ENCODE peak calls at places on chromosomes 16 and 17, in four cellular contexts. One of them, this sample, is unnamed. For H3K9me1 and H3K4me1, the result is how much of the 10 kb centered on the place peaks cover.

GRCh38 chr16:68444058-68444657 is 4.2 kb downstream of the SMPD3 start:
- DNase-seq in IMR-90: peak
- DNase-seq in K562: peak
- DNase-seq in endothelial cell of umbilical vein: peak
- DNase-seq in this sample: no peak

GRCh38 chr16:65123846-65124513 is 2.1 kb upstream of the CDH11 start:
- DNase-seq in IMR-90: peak
- DNase-seq in K562: no peak
- DNase-seq in endothelial cell of umbilical vein: no peak
- DNase-seq in this sample: no peak

GRCh38 chr17:55734128-55734781 is 11.6 kb upstream of the TMEM100 start:
- DNase-seq in IMR-90: peak
- DNase-seq in K562: no peak
- DNase-seq in endothelial cell of umbilical vein: peak
- DNase-seq in this sample: no peak

GRCh38 chr17:51189628-51190027 is 23.4 kb downstream of the NME2 start:
- DNase-seq in IMR-90: peak
- DNase-seq in K562: no peak
- DNase-seq in endothelial cell of umbilical vein: no peak
- DNase-seq in this sample: no peak

GRCh38 chr16:16161319-16161718 is 62.0 kb downstream of the ABCC6 start:
- DNase-seq in IMR-90: no peak
- DNase-seq in K562: no peak
- DNase-seq in endothelial cell of umbilical vein: no peak
- DNase-seq in this sample: no peak

GRCh38 chr17:55177159-55177913 is 87.4 kb upstream of the HLF start:
- DNase-seq in IMR-90: no peak
- DNase-seq in K562: no peak
- DNase-seq in endothelial cell of umbilical vein: peak
- DNase-seq in this sample: no peak

GRCh38 chr16:1610841-1611653 is 825 bp downstream of the IFT140 start:
- DNase-seq in IMR-90: no peak
- DNase-seq in K562: no peak
- DNase-seq in endothelial cell of umbilical vein: no peak
- DNase-seq in this sample: no peak

GRCh38 chr16:30054959-30055553 is 10.5 kb upstream of the ALDOA start:
- DNase-seq in IMR-90: no peak
- DNase-seq in K562: peak
- DNase-seq in endothelial cell of umbilical vein: peak
- DNase-seq in this sample: no peak

GRCh38 chr17:31916496-31917064 is 15.1 kb upstream of the UTP6 start:
- DNase-seq in IMR-90: no peak
- DNase-seq in K562: no peak
- DNase-seq in endothelial cell of umbilical vein: no peak
- DNase-seq in this sample: no peak

GRCh38 chr17:3474212-3474611 is 1.6 kb upstream of the ASPA start:
- DNase-seq in IMR-90: no peak
- DNase-seq in K562: no peak
- DNase-seq in endothelial cell of umbilical vein: no peak
- DNase-seq in this sample: no peak

GRCh38 chr16:28504707-28505404 is 1.8 kb downstream of the IL27 start:
- DNase-seq in IMR-90: no peak
- DNase-seq in K562: no peak
- DNase-seq in endothelial cell of umbilical vein: no peak
- DNase-seq in this sample: no peak

GRCh38 chr17:32275060-32276042 is 9.7 kb downstream of the RHBDL3 start:
- DNase-seq in IMR-90: peak
- DNase-seq in K562: peak
- DNase-seq in endothelial cell of umbilical vein: peak
- DNase-seq in this sample: no peak

GRCh38 chr16:56871172-56871593 is 6.2 kb downstream of the SLC12A3 start:
- DNase-seq in IMR-90: peak
- DNase-seq in K562: no peak
- DNase-seq in endothelial cell of umbilical vein: no peak
- DNase-seq in this sample: no peak

GRCh38 chr16:21590791-21591190 is 8.6 kb upstream of the METTL9 start:
- DNase-seq in IMR-90: no peak
- DNase-seq in K562: no peak
- DNase-seq in endothelial cell of umbilical vein: no peak
- DNase-seq in this sample: no peak

GRCh38 chr17:36877774-36878173 is 59.5 kb upstream of the LHX1 start:
- DNase-seq in IMR-90: peak
- DNase-seq in K562: no peak
- DNase-seq in endothelial cell of umbilical vein: no peak
- DNase-seq in this sample: no peak

GRCh38 chr17:27459433-27459832 is 3.2 kb downstream of the KSR1 start:
- DNase-seq in IMR-90: no peak
- DNase-seq in K562: no peak
- DNase-seq in endothelial cell of umbilical vein: no peak
- DNase-seq in this sample: no peak

GRCh38 chr16:19167710-19168172 is 299 bp upstream of the SYT17 start:
- DNase-seq in IMR-90: peak
- DNase-seq in K562: peak
- DNase-seq in endothelial cell of umbilical vein: peak
- DNase-seq in this sample: no peak

GRCh38 chr16:77409311-77409710 is 25.5 kb downstream of the ADAMTS18 start:
- DNase-seq in IMR-90: no peak
- DNase-seq in K562: no peak
- DNase-seq in endothelial cell of umbilical vein: peak
- DNase-seq in this sample: no peak

GRCh38 chr16:64983983-64984382 is 137.9 kb downstream of the CDH11 start:
- DNase-seq in IMR-90: peak
- DNase-seq in K562: peak
- DNase-seq in endothelial cell of umbilical vein: peak
- DNase-seq in this sample: peak

GRCh38 chr16:17392857-17393421 is 77.8 kb downstream of the XYLT1 start:
- DNase-seq in IMR-90: no peak
- DNase-seq in K562: no peak
- DNase-seq in endothelial cell of umbilical vein: no peak
- DNase-seq in this sample: no peak

DNA sequence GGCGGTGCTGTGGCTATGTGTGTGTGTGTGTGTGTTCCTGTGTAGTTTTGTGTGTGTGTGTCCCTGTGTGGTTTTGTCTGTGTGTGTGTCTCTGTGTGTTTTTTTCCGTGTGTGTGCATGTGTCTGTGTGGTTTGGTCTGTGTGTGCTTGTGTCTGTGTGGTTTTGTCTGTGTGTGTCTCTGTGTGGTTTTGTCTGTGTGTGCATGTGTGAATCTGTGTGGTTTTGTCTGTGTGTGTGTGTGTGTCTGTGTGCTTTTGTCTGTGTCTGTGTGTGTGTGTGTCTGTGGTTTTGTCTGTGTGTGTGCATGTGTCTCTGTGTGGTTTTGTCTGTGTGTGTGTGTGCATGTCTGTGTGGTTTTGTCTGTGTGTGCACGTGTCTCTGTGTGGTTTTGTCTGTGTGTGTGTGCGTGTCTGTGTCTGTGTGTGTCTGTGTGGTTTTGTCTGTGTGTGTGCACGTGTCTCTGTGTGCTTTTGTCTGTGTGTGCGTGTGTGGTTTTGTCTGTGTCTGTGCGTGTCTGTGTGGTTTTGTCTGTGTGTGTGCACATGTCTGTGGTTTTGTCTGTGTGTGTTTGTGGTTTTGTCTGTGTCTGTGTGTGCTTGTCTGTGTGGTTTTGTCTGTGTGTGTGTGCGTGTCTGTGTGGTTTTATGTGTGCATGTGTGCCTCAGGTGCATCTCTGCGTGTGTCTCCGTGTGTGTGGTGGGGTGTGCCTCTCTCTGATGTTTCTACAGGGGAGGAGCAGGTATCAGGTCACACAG is 62.3 kb downstream of the ZDHHC7 start:
- DNase-seq in IMR-90: no peak
- DNase-seq in K562: no peak
- DNase-seq in endothelial cell of umbilical vein: no peak
- DNase-seq in this sample: no peak
- H3K9me1 ChIP-seq in IMR-90: under half
- H3K9me1 ChIP-seq in K562: under half
- H3K9me1 ChIP-seq in endothelial cell of umbilical vein: under half
- H3K9me1 ChIP-seq in this sample: under half

GRCh38 chr16:88777801-88778415 is 7.1 kb downstream of the PIEZO1 start:
- DNase-seq in IMR-90: no peak
- DNase-seq in K562: no peak
- DNase-seq in endothelial cell of umbilical vein: no peak
- DNase-seq in this sample: no peak

GRCh38 chr16:88773812-88774291 is 11.2 kb downstream of the PIEZO1 start:
- DNase-seq in IMR-90: peak
- DNase-seq in K562: peak
- DNase-seq in endothelial cell of umbilical vein: peak
- DNase-seq in this sample: no peak

GRCh38 chr16:88772871-88773811 is 11.9 kb downstream of the PIEZO1 start:
- DNase-seq in IMR-90: peak
- DNase-seq in K562: peak
- DNase-seq in endothelial cell of umbilical vein: no peak
- DNase-seq in this sample: no peak

GRCh38 chr16:88775825-88776224 is 9.2 kb downstream of the PIEZO1 start:
- DNase-seq in IMR-90: no peak
- DNase-seq in K562: no peak
- DNase-seq in endothelial cell of umbilical vein: no peak
- DNase-seq in this sample: no peak

DNA sequence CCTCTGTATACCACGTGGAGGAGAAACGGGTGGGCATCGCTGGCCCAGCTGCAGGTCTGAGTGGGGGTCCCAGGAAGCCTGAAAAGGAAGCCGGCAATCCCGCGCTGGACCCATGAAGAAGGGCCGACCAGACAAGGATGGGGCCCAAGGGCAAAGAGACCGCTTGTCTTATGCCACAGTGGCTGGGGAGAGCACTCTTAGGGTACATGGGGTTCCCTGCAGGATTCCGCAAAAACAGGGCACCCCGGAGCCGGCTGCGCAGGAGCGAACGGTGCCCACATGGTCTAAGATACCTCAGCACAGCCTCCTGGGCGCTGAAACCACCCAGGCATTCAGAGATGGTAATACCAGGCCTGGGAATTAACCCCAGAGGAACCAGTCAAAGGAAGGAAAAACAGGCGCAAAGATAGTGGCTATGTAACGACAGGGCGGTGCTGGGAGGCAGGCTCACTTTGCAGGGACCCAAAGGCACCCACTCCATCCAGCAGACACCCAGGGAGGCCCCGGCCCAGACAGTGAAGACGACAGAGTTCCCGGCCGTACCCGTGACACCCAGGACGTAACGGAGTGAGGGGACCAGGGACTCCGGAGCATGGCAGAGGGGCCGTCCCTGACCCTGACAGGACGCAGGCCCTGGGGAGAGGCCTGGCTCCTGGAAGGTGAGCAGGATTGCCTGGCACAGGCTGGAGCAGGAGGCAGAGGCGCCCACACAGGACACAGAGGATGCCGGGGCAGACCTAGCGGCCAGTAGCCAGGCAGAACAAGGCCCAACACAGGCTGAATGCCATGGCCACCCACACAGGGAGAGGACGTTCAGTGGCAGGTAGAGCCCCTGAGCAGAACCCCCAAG is 10.3 kb downstream of the PIEZO1 start:
- DNase-seq in IMR-90: no peak
- DNase-seq in K562: no peak
- DNase-seq in endothelial cell of umbilical vein: no peak
- DNase-seq in this sample: no peak
- H3K4me1 ChIP-seq in IMR-90: half or more
- H3K4me1 ChIP-seq in K562: half or more
- H3K4me1 ChIP-seq in endothelial cell of umbilical vein: under half
- H3K4me1 ChIP-seq in this sample: under half

GRCh38 chr16:87559976-87560375 is 42.3 kb upstream of the JPH3 start:
- DNase-seq in IMR-90: no peak
- DNase-seq in K562: no peak
- DNase-seq in endothelial cell of umbilical vein: peak
- DNase-seq in this sample: no peak

GRCh38 chr16:87562201-87562600 is 40.1 kb upstream of the JPH3 start:
- DNase-seq in IMR-90: no peak
- DNase-seq in K562: no peak
- DNase-seq in endothelial cell of umbilical vein: no peak
- DNase-seq in this sample: no peak

GRCh38 chr16:87560428-87561199 is 41.7 kb upstream of the JPH3 start:
- DNase-seq in IMR-90: no peak
- DNase-seq in K562: peak
- DNase-seq in endothelial cell of umbilical vein: no peak
- DNase-seq in this sample: no peak

GRCh38 chr16:87563022-87563421 is 39.3 kb upstream of the JPH3 start:
- DNase-seq in IMR-90: no peak
- DNase-seq in K562: no peak
- DNase-seq in endothelial cell of umbilical vein: no peak
- DNase-seq in this sample: no peak

GRCh38 chr16:87561200-87562105 is 40.9 kb upstream of the JPH3 start:
- DNase-seq in IMR-90: no peak
- DNase-seq in K562: no peak
- DNase-seq in endothelial cell of umbilical vein: no peak
- DNase-seq in this sample: no peak
- H3K9me1 ChIP-seq in IMR-90: under half
- H3K9me1 ChIP-seq in K562: under half
- H3K9me1 ChIP-seq in endothelial cell of umbilical vein: under half
- H3K9me1 ChIP-seq in this sample: under half

GRCh38 chr17:80924111-80924806 is 67.4 kb upstream of the CHMP6 start:
- DNase-seq in IMR-90: no peak
- DNase-seq in K562: no peak
- DNase-seq in endothelial cell of umbilical vein: no peak
- DNase-seq in this sample: no peak

GRCh38 chr17:80922580-80923160 is 69.0 kb upstream of the CHMP6 start:
- DNase-seq in IMR-90: no peak
- DNase-seq in K562: no peak
- DNase-seq in endothelial cell of umbilical vein: no peak
- DNase-seq in this sample: no peak

GRCh38 chr17:80924807-80925610 is 66.6 kb upstream of the CHMP6 start:
- DNase-seq in IMR-90: no peak
- DNase-seq in K562: no peak
- DNase-seq in endothelial cell of umbilical vein: no peak
- DNase-seq in this sample: no peak

GRCh38 chr17:80921741-80922579 is 69.7 kb upstream of the CHMP6 start:
- DNase-seq in IMR-90: no peak
- DNase-seq in K562: no peak
- DNase-seq in endothelial cell of umbilical vein: no peak
- DNase-seq in this sample: no peak

DNA sequence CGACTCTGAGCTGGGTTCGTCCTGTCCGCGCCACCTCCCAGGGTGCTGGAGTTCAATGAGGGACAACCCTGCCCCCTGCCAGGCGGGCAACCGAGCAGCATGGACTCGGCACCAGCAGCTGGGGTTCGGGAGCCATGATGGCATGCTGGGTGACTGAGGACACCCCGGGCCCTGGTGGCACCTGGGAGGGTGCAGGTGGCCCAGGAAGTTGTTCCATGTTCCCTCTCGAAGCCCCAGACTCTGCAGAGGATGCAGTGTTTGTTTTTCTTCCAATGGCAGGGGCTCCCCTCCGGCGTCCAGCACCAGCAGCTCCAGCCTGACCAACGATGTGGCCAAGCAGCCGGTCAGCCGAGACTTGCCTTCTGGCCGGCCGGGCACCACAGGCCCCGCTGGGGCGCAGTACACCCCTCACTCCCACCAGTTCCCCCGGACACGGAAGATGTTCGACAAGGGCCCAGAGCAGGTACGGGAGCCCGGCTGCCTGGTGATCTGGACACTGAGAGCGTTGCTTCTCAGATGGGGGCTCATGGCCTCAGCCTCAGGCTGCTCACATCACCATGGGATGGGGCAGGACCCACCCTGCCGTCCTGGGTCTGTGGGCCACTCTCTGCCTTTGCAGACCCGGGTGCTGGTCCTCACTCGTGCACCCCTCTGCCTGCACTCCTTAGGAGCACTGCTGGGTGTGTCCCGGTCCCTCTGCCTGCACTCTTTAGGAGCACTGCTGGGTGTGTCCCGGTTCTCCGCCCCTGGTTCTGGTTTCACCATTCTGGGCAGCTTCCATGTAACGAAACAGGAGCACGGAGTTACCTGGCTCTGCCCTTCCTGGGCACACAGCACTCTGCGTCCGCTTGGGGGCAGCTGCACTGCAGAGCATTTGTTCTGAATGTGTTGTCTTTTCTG is 68.2 kb upstream of the CHMP6 start:
- DNase-seq in IMR-90: no peak
- DNase-seq in K562: no peak
- DNase-seq in endothelial cell of umbilical vein: no peak
- DNase-seq in this sample: no peak
- H3K4me1 ChIP-seq in IMR-90: under half
- H3K4me1 ChIP-seq in K562: under half
- H3K4me1 ChIP-seq in endothelial cell of umbilical vein: under half
- H3K4me1 ChIP-seq in this sample: under half

This sample was measured in keratinocyte.